ENCODE peak calls at places on chromosomes 3 and 15, in four cellular contexts. H is HCT116, J is HepG2, U is K562. M is an unnamed sample.

GRCh38 chr3:58617338-58617761 is 40.2 kb upstream of the FAM107A start:
- DNase-seq in J (no peak), U (no peak), H (no peak), M (no peak)

GRCh38 chr3:65958216-65958615 is 80.5 kb downstream of the MAGI1 start:
- DNase-seq in U (no peak), H (no peak), J (no peak), M (no peak)

GRCh38 chr15:101807345-101807945 is 4.1 kb downstream of the OR4F6 start:
- DNase-seq in J (no peak), H (no peak), U (no peak), M (no peak)

GRCh38 chr3:163033652-163034051 is 1537.0 kb downstream of the OTOL1 start:
- DNase-seq in J (no peak), U (no peak), H (no peak), M (no peak)

GRCh38 chr15:76802411-76802810 is 102.7 kb downstream of the SCAPER start:
- DNase-seq in U (no peak), H (no peak), J (no peak), M (no peak)

GRCh38 chr15:85649372-85649771 is 145.4 kb downstream of the KLHL25 start:
- DNase-seq in H (no peak), U (peak; percentile 2), J (peak; percentile 74), M (peak; percentile 36)

GRCh38 chr3:148158210-148158609 is 539.5 kb upstream of the AGTR1 start:
- DNase-seq in J (no peak), H (no peak), U (no peak), M (no peak)

GRCh38 chr3:46971742-46972141 is 4.8 kb downstream of the CCDC12 start:
- DNase-seq in H (no peak), J (no peak), U (peak; percentile 83), M (no peak)

GRCh38 chr15:63107895-63108546 is 13.6 kb upstream of the LACTB start:
- DNase-seq in J (peak; percentile 98), H (no peak), U (peak; percentile 57), M (no peak)

GRCh38 chr3:14143271-14143605 is 18.4 kb downstream of the TMEM43 start:
- DNase-seq in J (no peak), U (no peak), H (no peak), M (no peak)

GRCh38 chr3:147384210-147385058 is 21.9 kb downstream of the ZIC4 start:
- DNase-seq in J (no peak), U (peak; percentile 28), H (no peak), M (no peak)

GRCh38 chr15:76942331-76942730 is 10.8 kb downstream of the RCN2 start:
- DNase-seq in U (no peak), H (no peak), J (no peak), M (no peak)

GRCh38 chr3:25426408-25426807 is 1.7 kb upstream of the RARB start:
- DNase-seq in J (no peak), U (no peak), H (no peak), M (no peak)

GRCh38 chr15:59199775-59200465 is 6.7 kb upstream of the LDHAL6B start:
- DNase-seq in J (no peak), U (no peak), H (peak; percentile 76), M (peak; percentile 24)

GRCh38 chr3:169454823-169455222 is 208.7 kb downstream of the MECOM start:
- DNase-seq in H (no peak), J (no peak), U (no peak), M (no peak)

GRCh38 chr3:71693641-71694040 is 31.6 kb downstream of the EIF4E3 start:
- DNase-seq in U (no peak), H (no peak), J (no peak), M (no peak)

GRCh38 chr15:48625126-48625525 is 20.4 kb downstream of the FBN1 start:
- DNase-seq in J (no peak), H (no peak), U (no peak), M (no peak)

GRCh38 chr3:159174715-159175390 is 373.0 kb downstream of the MFSD1 start:
- DNase-seq in H (no peak), J (no peak), U (no peak), M (no peak)

GRCh38 chr15:70127288-70127746 is 29.6 kb upstream of the TLE3 start:
- DNase-seq in J (peak; percentile 87), H (no peak), U (no peak), M (no peak)

GRCh38 chr3:173467501-173467900 is 70.0 kb downstream of the NLGN1 start:
- DNase-seq in H (no peak), U (no peak), J (no peak), M (no peak)

DNA sequence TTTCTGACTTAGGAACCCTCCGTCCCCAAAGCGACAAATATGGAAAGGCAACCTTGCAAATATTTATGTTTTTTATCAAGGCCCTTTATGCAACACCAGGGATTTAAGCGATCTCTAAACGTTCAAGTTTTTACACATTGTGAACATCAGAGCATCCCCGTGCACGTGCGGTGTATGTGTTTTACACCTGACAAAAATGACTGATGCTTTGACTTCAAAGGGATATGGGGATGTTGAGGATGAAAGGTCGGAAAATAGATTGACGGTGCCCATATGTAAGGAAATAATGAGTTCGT is 753 bp downstream of the SLC49A4 start:
- DNase-seq in H (no peak), J (peak; percentile 29), U (no peak), M (no peak)
- TF ChIP-seq TCF7L2 in H (no peak), J (no peak), U (no peak), M (no peak)

GRCh38 chr3:8745619-8746370 is 12.2 kb downstream of the CAV3 start:
- DNase-seq in U (no peak), H (no peak), J (no peak), M (no peak)

GRCh38 chr3:8746780-8747345 is 13.3 kb downstream of the CAV3 start:
- DNase-seq in J (no peak), H (no peak), U (no peak), M (no peak)

GRCh38 chr3:8742921-8743605 is 9.5 kb downstream of the CAV3 start:
- DNase-seq in U (no peak), J (no peak), H (no peak), M (no peak)

GRCh38 chr3:8741581-8742355 is 8.2 kb downstream of the CAV3 start:
- DNase-seq in H (peak; percentile 42), J (peak; percentile 89), U (peak; percentile 66), M (peak; percentile 28)

GRCh38 chr3:8743911-8744310 is 10.3 kb downstream of the CAV3 start:
- DNase-seq in J (no peak), H (no peak), U (no peak), M (no peak)
- TF ChIP-seq SIN3A in J (no peak), H (no peak), U (no peak), M (no peak)

DNA sequence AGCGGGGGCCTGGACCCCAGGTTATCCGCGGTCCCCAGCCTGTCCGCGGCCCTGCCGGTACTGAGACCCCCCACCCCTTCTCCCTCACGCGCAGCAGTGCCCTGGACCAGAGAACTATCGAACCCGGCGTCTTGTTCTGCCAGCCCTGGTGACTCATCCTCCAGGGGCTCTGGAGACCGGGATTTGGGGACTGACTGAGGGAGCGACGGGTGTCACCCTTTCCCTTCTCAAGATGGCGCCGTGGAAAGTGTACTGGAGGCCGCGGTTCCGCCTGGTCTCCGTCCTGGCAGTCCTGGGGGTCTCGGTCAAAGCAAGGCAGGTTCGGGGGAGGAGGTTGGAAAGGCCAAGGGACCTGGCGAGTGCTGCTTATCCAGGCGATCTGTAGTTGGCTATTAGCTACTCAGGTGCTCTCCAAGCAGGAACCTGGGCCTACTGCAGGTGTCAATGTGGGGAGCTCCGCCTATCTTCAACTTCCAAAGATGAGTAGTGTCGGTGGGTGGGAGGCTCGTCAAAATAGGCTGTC is 713 bp downstream of the RAB5A start:
- DNase-seq in H (peak; percentile 18), U (peak; percentile 78), J (peak; percentile 42), M (no peak)
- TF ChIP-seq TCF7L2 in H (no peak), U (no peak), J (no peak), M (no peak)

GRCh38 chr3:8223766-8224165 is 277.9 kb upstream of the LMCD1 start:
- DNase-seq in U (no peak), H (no peak), J (no peak), M (no peak)
- TF ChIP-seq SIN3A in U (no peak), H (no peak), J (no peak), M (no peak)

GRCh38 chr3:171840831-171841619 is 2.1 kb upstream of the TMEM212 start:
- DNase-seq in J (peak; percentile 97), U (no peak), H (no peak), M (no peak)
- TF ChIP-seq TCF7L2 in J (peak; percentile 87), U (no peak), H (no peak), M (no peak)

GRCh38 chr3:188067932-188068331 is 86.0 kb upstream of the LPP start:
- DNase-seq in H (no peak), J (no peak), U (no peak), M (no peak)

GRCh38 chr3:188066141-188066540 is 87.8 kb upstream of the LPP start:
- DNase-seq in U (no peak), J (no peak), H (no peak), M (no peak)

GRCh38 chr3:188060436-188060835 is 93.5 kb upstream of the LPP start:
- DNase-seq in U (no peak), J (no peak), H (no peak), M (no peak)

GRCh38 chr3:188061133-188061532 is 92.8 kb upstream of the LPP start:
- DNase-seq in H (peak; percentile 37), J (peak; percentile 58), U (peak; percentile 3), M (no peak)

DNA sequence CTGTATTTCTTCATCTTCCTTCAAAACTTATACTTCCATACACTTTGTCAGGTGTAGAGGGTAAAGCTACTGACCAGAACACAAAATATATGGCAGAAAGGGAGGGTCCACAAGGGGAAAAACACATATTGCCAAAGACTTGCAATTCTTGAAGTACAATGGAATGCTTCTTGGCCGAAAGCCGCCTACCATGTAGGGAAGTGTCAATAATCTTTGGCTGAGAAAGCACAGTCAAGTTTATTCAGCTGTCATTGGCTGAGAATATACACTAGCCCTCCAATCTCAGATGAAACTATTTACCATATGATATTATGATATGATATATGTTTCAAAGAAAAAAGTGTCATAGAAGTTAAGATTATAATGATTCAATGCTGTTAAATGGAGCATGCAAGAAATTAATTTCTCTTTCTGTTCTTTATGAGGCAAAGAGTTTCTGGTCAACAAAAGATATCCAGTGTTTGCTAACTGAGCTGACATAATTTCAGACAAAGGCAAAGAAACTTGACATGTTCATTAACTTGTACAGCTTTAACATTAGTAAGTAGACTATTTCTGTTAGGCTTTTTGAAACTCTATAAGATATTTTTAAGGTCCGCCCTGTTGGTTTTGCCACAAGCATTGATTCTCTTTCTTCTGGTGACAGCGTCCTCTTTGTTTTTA is 89.0 kb upstream of the LPP start:
- DNase-seq in J (peak; percentile 57), H (no peak), U (no peak), M (no peak)
- TF ChIP-seq SIN3A in J (no peak), H (no peak), U (no peak), M (no peak)